ENCODE peak calls at places on chromosomes 7 and 10, in seven cellular contexts. K, B, N, J, C, A and D are unnamed samples.

GRCh38 chr10:51188013-51188412 is 113.7 kb downstream of the PRKG1 start:
- DNase-seq in A (no peak), K (no peak), C (no peak), J (no peak), N (no peak), B (no peak), D (no peak)

GRCh38 chr10:112225771-112226438 is 42.3 kb upstream of the GPAM start:
- DNase-seq in J (no peak), N (no peak), C (no peak), A (no peak), B (no peak), K (no peak), D (no peak)

GRCh38 chr7:32347244-32347828 is 142.8 kb downstream of the LSM5 start:
- DNase-seq in C (no peak), N (peak; percentile 15), K (no peak), B (no peak), A (peak; percentile 12), J (no peak), D (no peak)

GRCh38 chr7:131934452-131934851 is 378.0 kb upstream of the PODXL start:
- DNase-seq in A (peak; percentile 22), K (no peak), B (no peak), N (no peak), J (no peak), C (no peak), D (no peak)

GRCh38 chr10:31602541-31603244 is 283.7 kb downstream of the ZEB1 start:
- DNase-seq in B (no peak), A (peak; percentile 70), N (peak; percentile 83), K (peak; percentile 73), C (peak; percentile 63), J (peak; percentile 92), D (no peak)

GRCh38 chr10:87092861-87093460 is 1.7 kb downstream of the GLUD1 start:
- DNase-seq in B (no peak), K (no peak), J (no peak), N (peak; percentile 89), C (no peak), A (peak; percentile 74), D (no peak)

GRCh38 chr7:131556055-131556911 is at the start of gene PODXL:
- DNase-seq in N (peak; percentile 91), B (no peak), A (peak; percentile 83), K (peak; percentile 89), J (peak; percentile 48), C (peak; percentile 83), D (no peak)

GRCh38 chr10:3931224-3931623 is 146.2 kb upstream of the KLF6 start:
- DNase-seq in A (no peak), C (no peak), N (no peak), J (no peak), K (peak; percentile 50), B (no peak), D (no peak)

GRCh38 chr10:101007099-101007711 is 7.6 kb downstream of the LZTS2 start:
- DNase-seq in J (peak; percentile 80), N (no peak), A (no peak), K (no peak), C (no peak), B (no peak), D (no peak)

GRCh38 chr7:81688622-81689411 is 81.0 kb downstream of the HGF start:
- DNase-seq in C (no peak), J (no peak), B (no peak), A (no peak), K (no peak), N (peak; percentile 20), D (no peak)

GRCh38 chr7:66883716-66884115 is 37.3 kb upstream of the TMEM248 start:
- DNase-seq in B (peak; percentile 16), C (no peak), A (no peak), N (no peak), K (no peak), J (no peak), D (no peak)

GRCh38 chr7:126535176-126535575 is 717.6 kb downstream of the GRM8 start:
- DNase-seq in B (no peak), N (no peak), A (no peak), C (no peak), J (peak; percentile 4), K (no peak), D (no peak)

GRCh38 chr7:77316219-77316978 is 99.8 kb downstream of the GSAP start:
- DNase-seq in N (no peak), K (no peak), A (no peak), J (peak; percentile 38), B (no peak), C (no peak), D (no peak)

GRCh38 chr10:132230557-132231210 is 43.9 kb downstream of the DPYSL4 start:
- DNase-seq in N (no peak), B (no peak), C (no peak), A (no peak), K (no peak), J (no peak), D (no peak)

GRCh38 chr10:15719899-15720634 is at the start of gene ITGA8:
- DNase-seq in B (no peak), C (no peak), A (peak; percentile 71), J (peak; percentile 40), K (peak; percentile 64), N (peak; percentile 73), D (no peak)

GRCh38 chr7:38929460-38930171 is 20.6 kb upstream of the VPS41 start:
- DNase-seq in K (no peak), N (no peak), B (no peak), C (peak; percentile 56), J (no peak), A (no peak), D (no peak)

GRCh38 chr10:124532106-124532641 is 70.6 kb downstream of the LHPP start:
- DNase-seq in C (no peak), B (no peak), K (no peak), N (peak; percentile 69), J (no peak), A (peak; percentile 69), D (no peak)

GRCh38 chr7:142602183-142602582 is 147.1 kb upstream of the PRSS1 start:
- DNase-seq in N (no peak), A (no peak), J (no peak), K (no peak), B (no peak), C (no peak), D (no peak)

GRCh38 chr7:112103246-112103645 is 103.0 kb downstream of the DOCK4 start:
- DNase-seq in K (no peak), A (no peak), J (no peak), C (no peak), B (no peak), N (no peak), D (no peak)

GRCh38 chr10:79106651-79107050 is 37.9 kb downstream of the ZMIZ1 start:
- DNase-seq in N (no peak), J (no peak), K (no peak), B (no peak), C (no peak), A (no peak), D (no peak)

DNA sequence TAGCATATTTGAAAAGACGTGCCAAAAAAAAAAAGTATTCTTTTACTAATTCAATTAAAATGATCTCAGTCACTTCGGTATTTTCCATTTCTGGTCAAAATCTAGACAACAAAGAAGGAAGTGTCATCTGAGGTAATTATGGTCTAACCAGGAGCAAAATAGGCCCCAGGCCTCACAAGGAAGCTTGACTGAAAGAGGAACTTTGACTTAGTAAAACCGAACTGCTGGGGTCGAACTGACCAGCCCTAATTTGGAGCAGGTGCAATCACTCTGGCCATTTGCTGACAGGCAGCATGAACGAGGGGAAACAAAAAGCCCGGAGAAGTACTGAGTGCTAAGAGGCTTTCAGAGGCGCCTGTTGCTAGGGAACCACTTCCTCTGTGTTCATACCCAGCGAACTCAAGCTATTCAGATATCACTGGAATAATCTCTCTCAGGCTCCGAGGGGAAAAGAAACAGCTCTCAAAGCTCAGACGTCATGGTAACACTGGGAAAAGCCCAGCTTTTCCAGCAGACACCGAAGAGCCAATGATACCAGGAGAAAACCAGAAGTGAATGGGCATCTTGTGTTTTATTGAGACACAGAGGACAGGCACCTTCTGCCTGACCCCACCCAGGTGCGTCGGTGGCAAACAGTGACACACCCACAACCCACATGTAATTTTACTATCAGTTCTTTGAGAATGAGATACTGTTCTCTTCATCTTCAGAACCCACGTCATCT is 126.5 kb downstream of the FAM107B start:
- DNase-seq in J (no peak), B (peak; percentile 15), A (peak; percentile 87), K (peak; percentile 63), N (peak; percentile 93), C (peak; percentile 66), D (no peak)
- H3K4me3 ChIP-seq in J (no peak overlapping the region), B (no peak overlapping the region), A (no peak overlapping the region), K (peak overlapping the region; percentile 14), N (no peak overlapping the region), C (no peak overlapping the region), D (no peak overlapping the region)

GRCh38 chr7:128366986-128367385 is 5.5 kb upstream of the PRRT4 start:
- DNase-seq in B (no peak), K (no peak), J (no peak), A (no peak), N (no peak), C (no peak), D (no peak)
- H3K27me3 ChIP-seq in B (peaks cover 50% of the 10 kb centered on the region), K (peaks cover 17% of the 10 kb centered on the region), J (peaks cover 35% of the 10 kb centered on the region), A (peaks cover 51% of the 10 kb centered on the region), N (peaks cover 67% of the 10 kb centered on the region), C (peaks cover 22% of the 10 kb centered on the region), D (peaks cover 22% of the 10 kb centered on the region)

DNA sequence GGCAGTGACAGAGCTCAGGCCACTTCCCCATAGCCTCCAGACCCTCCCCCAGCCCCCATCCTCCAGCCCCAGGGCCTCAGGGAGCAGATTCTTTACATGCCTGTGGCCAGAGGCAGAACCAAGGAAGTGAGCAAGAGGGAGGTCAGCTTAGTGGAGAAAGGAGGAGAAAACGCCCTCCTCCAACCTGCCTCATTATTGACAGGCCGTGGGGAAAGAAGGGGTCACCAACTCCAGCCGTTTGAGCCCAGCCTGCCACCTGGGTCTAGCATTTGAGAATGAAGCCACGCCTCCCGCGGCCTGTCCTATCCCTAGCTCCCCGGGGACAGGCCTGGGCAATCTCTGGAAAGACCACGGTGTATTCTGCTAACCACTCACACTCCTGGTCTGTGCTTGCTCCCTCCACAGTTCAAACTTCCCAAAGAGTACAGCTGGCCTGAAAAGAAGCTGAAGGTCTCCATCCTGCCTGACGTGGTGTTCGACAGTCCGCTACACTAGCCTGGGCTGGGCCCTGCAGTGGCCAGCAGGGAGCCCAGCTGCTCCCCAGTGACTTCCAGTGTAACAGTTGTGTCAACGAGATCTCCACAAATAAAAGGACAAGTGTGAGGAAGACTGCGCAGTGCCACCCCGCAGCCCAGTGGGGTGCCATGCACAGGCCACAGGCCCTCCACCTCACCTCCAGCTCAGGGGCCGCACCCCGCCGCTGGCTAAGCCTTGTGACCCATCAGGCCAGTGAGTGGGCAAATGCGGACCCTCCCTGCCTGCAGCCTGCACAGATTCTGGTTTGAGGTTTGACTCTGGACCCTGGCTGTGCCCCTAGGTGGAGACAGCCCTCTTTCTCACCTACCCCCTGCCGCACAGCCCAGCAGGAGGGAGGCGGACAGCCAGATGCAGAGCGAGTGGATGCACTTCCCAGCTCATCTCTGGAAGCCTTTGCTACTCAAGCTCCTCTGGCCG is 14.3 kb upstream of the TRIM8 start:
- DNase-seq in B (peak; percentile 74), J (peak; percentile 88), N (peak; percentile 76), A (peak; percentile 40), C (peak; percentile 42), K (peak; percentile 62), D (peak; percentile 64)
- H3K4me3 ChIP-seq in B (no peak overlapping the region), J (no peak overlapping the region), N (no peak overlapping the region), A (no peak overlapping the region), C (no peak overlapping the region), K (no peak overlapping the region), D (no peak overlapping the region)

DNA sequence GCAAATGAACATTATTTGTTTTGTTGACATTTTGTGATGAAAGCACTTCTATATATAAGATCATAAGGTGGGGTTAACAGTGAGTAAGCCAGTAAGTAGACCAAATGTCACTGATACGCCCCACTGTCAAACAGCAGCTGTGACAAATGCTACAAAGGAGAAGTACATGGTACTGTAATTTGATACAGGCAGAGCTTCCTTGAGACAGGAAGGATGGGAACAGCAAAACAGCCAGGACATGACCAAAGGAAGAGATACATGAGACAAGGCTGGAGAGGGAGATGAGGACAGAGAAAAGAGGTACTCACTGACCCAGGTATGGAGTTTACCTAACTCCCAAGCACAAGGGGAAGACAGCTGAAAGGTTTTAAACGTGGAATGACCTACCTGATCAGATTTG is 127.0 kb downstream of the SRPK2 start:
- DNase-seq in K (no peak), C (no peak), N (no peak), B (no peak), J (no peak), A (no peak), D (no peak)
- H3K27me3 ChIP-seq in K (no peaks in the 10 kb centered on the region), C (no peaks in the 10 kb centered on the region), N (no peaks in the 10 kb centered on the region), B (no peaks in the 10 kb centered on the region), J (no peaks in the 10 kb centered on the region), A (no peaks in the 10 kb centered on the region), D (no peaks in the 10 kb centered on the region)